ENCODE peak calls at places on chromosomes 6 and 20, in eight cellular contexts. J is HCT116, V is LNCaP clone FGC, S is foreskin keratinocyte, U is progenitor cell of endocrine pancreas, F is neural crest cell, P is bronchial epithelial cell, R is fibroblast of lung. I is an unnamed sample.

GRCh38 chr20:8787090-8787489 is 281.8 kb upstream of the PLCB4 start:
- DNase-seq in J (no peak), V (no peak), S (no peak), U (no peak), F (no peak), P (no peak), R (no peak), I (no peak)

GRCh38 chr6:166647896-166648295 is 20.8 kb upstream of the RPS6KA2 start:
- DNase-seq in J (no peak), V (no peak), S (no peak), U (no peak), F (no peak), P (no peak), R (no peak), I (no peak)

GRCh38 chr20:48295966-48296421 is 510.7 kb upstream of the SULF2 start:
- DNase-seq in J (no peak), V (no peak), S (no peak), U (no peak), F (no peak), P (no peak), R (peak), I (no peak)

GRCh38 chr20:4728121-4728520 is 6.4 kb downstream of the PRND start:
- DNase-seq in J (no peak), V (no peak), S (peak), U (no peak), F (no peak), P (peak), R (peak), I (no peak)

GRCh38 chr6:124956018-124956417 is 6.2 kb upstream of the RNF217 start:
- DNase-seq in J (no peak), V (no peak), S (peak), U (no peak), F (no peak), P (peak), R (no peak), I (no peak)

GRCh38 chr6:56582246-56582645 is 60.4 kb downstream of the DST start:
- DNase-seq in J (no peak), V (no peak), S (no peak), U (no peak), F (no peak), P (no peak), R (no peak), I (no peak)

GRCh38 chr6:136846046-136846445 is 23.7 kb downstream of the PEX7 start:
- DNase-seq in J (peak), V (peak), S (peak), U (no peak), F (peak), P (peak), R (peak), I (peak)

GRCh38 chr6:42200035-42200434 is 5.3 kb upstream of the GUCA1B start:
- DNase-seq in J (no peak), V (peak), S (peak), U (no peak), F (no peak), P (peak), R (peak), I (no peak)

GRCh38 chr6:159044899-159045727 is at the start of gene TAGAP:
- DNase-seq in J (no peak), V (no peak), S (no peak), U (no peak), F (no peak), P (no peak), R (no peak), I (peak)

GRCh38 chr6:16595514-16595913 is 165.7 kb downstream of the ATXN1 start:
- DNase-seq in J (no peak), V (no peak), S (no peak), U (no peak), F (no peak), P (no peak), R (no peak), I (no peak)

GRCh38 chr6:36121752-36122494 is 8.4 kb upstream of the MAPK13 start:
- DNase-seq in J (no peak), V (no peak), S (no peak), U (no peak), F (no peak), P (no peak), R (no peak), I (no peak)

GRCh38 chr20:21323640-21324039 is 20.5 kb downstream of the XRN2 start:
- DNase-seq in J (peak), V (peak), S (peak), U (no peak), F (no peak), P (peak), R (peak), I (no peak)

GRCh38 chr6:129766959-129767728 is 57.2 kb upstream of the ARHGAP18 start:
- DNase-seq in J (no peak), V (no peak), S (peak), U (peak), F (peak), P (peak), R (peak), I (peak)

GRCh38 chr6:10259676-10260075 is 155.2 kb downstream of the TFAP2A start:
- DNase-seq in J (no peak), V (no peak), S (no peak), U (no peak), F (no peak), P (no peak), R (peak), I (no peak)

GRCh38 chr20:35006531-35006971 is 50.9 kb downstream of the MYH7B start:
- DNase-seq in J (no peak), V (no peak), S (no peak), U (no peak), F (no peak), P (no peak), R (no peak), I (no peak)

GRCh38 chr6:133248241-133249001 is 7.3 kb downstream of the EYA4 start:
- DNase-seq in J (no peak), V (no peak), S (peak), U (no peak), F (no peak), P (peak), R (peak), I (no peak)

GRCh38 chr6:53410508-53411258 is 61.9 kb upstream of the ELOVL5 start:
- DNase-seq in J (peak), V (no peak), S (peak), U (no peak), F (no peak), P (peak), R (peak), I (peak)

GRCh38 chr6:90157441-90157840 is 139.2 kb downstream of the BACH2 start:
- DNase-seq in J (no peak), V (no peak), S (no peak), U (no peak), F (no peak), P (no peak), R (no peak), I (no peak)

GRCh38 chr6:131058236-131058635 is 4.8 kb downstream of the EPB41L2 start:
- DNase-seq in J (no peak), V (no peak), S (no peak), U (no peak), F (no peak), P (no peak), R (peak), I (no peak)

GRCh38 chr6:26403888-26404287 is 1.8 kb downstream of the BTN3A1 start:
- DNase-seq in J (no peak), V (no peak), S (no peak), U (no peak), F (no peak), P (no peak), R (no peak), I (no peak)

GRCh38 chr6:6469074-6469473 is 119.4 kb upstream of the LY86 start:
- DNase-seq in J (no peak), V (no peak), S (peak), U (no peak), F (no peak), P (peak), R (no peak), I (no peak)

GRCh38 chr20:36214684-36215256 is 21.5 kb upstream of the AAR2 start:
- DNase-seq in J (no peak), V (no peak), S (no peak), U (no peak), F (no peak), P (peak), R (peak), I (peak)
- TF ChIP-seq CTCF in J (peak), V (peak), S (peak), U (peak), F (peak), P (peak), R (peak), I (peak)

GRCh38 chr20:53711333-53712211 is 117.9 kb upstream of the ZNF217 start:
- DNase-seq in J (no peak), V (no peak), S (no peak), U (no peak), F (no peak), P (no peak), R (no peak), I (no peak)

GRCh38 chr20:53712212-53712977 is 118.8 kb upstream of the ZNF217 start:
- DNase-seq in J (no peak), V (no peak), S (no peak), U (no peak), F (no peak), P (no peak), R (no peak), I (no peak)

GRCh38 chr20:53716385-53716784 is 122.7 kb upstream of the ZNF217 start:
- DNase-seq in J (no peak), V (no peak), S (no peak), U (no peak), F (no peak), P (no peak), R (no peak), I (no peak)

GRCh38 chr20:53714524-53714923 is 120.9 kb upstream of the ZNF217 start:
- DNase-seq in J (no peak), V (no peak), S (no peak), U (no peak), F (no peak), P (no peak), R (no peak), I (no peak)

GRCh38 chr20:53713328-53714056 is 119.9 kb upstream of the ZNF217 start:
- DNase-seq in J (no peak), V (no peak), S (no peak), U (no peak), F (no peak), P (no peak), R (no peak), I (no peak)
- TF ChIP-seq CTCF in J (no peak), V (no peak), S (no peak), U (no peak), F (no peak), P (no peak), R (no peak), I (no peak)

GRCh38 chr6:155687645-155688044 is 232.0 kb upstream of the NOX3 start:
- DNase-seq in J (no peak), V (no peak), S (no peak), U (no peak), F (no peak), P (no peak), R (no peak), I (no peak)

GRCh38 chr6:155693573-155694428 is 238.2 kb upstream of the NOX3 start:
- DNase-seq in J (no peak), V (peak), S (no peak), U (no peak), F (no peak), P (no peak), R (no peak), I (no peak)

GRCh38 chr6:155695495-155695894 is 239.9 kb upstream of the NOX3 start:
- DNase-seq in J (no peak), V (no peak), S (no peak), U (no peak), F (no peak), P (no peak), R (no peak), I (no peak)

GRCh38 chr6:155694429-155694795 is 238.8 kb upstream of the NOX3 start:
- DNase-seq in J (no peak), V (no peak), S (no peak), U (no peak), F (no peak), P (no peak), R (peak), I (no peak)

GRCh38 chr6:155690820-155691219 is 235.2 kb upstream of the NOX3 start:
- DNase-seq in J (no peak), V (no peak), S (no peak), U (no peak), F (no peak), P (no peak), R (no peak), I (no peak)
- TF ChIP-seq CTCF in J (no peak), V (no peak), S (no peak), U (no peak), F (no peak), P (no peak), R (no peak), I (no peak)

GRCh38 chr6:28771401-28772267 is 152.2 kb downstream of the TRIM27 start:
- DNase-seq in J (no peak), V (no peak), S (no peak), U (no peak), F (no peak), P (peak), R (no peak), I (no peak)

GRCh38 chr6:28767691-28768090 is 156.1 kb downstream of the TRIM27 start:
- DNase-seq in J (no peak), V (no peak), S (no peak), U (no peak), F (no peak), P (no peak), R (no peak), I (no peak)

GRCh38 chr6:28768187-28768913 is 155.4 kb downstream of the TRIM27 start:
- DNase-seq in J (no peak), V (no peak), S (no peak), U (no peak), F (no peak), P (no peak), R (no peak), I (no peak)

GRCh38 chr6:28770732-28771131 is 153.1 kb downstream of the TRIM27 start:
- DNase-seq in J (no peak), V (no peak), S (no peak), U (no peak), F (no peak), P (no peak), R (no peak), I (no peak)

GRCh38 chr6:28769626-28770402 is 154.0 kb downstream of the TRIM27 start:
- DNase-seq in J (no peak), V (no peak), S (peak), U (no peak), F (no peak), P (peak), R (peak), I (no peak)
- TF ChIP-seq CTCF in J (peak), V (peak), S (peak), U (peak), F (no peak), P (peak), R (no peak), I (no peak)

GRCh38 chr6:46352541-46353267 is 138.5 kb downstream of the RCAN2 start:
- DNase-seq in J (no peak), V (peak), S (no peak), U (no peak), F (no peak), P (no peak), R (no peak), I (no peak)
- TF ChIP-seq CTCF in J (no peak), V (no peak), S (no peak), U (no peak), F (no peak), P (no peak), R (no peak), I (no peak)

GRCh38 chr6:38773338-38773737 is 58.2 kb downstream of the DNAH8 start:
- DNase-seq in J (peak), V (no peak), S (peak), U (no peak), F (no peak), P (peak), R (no peak), I (peak)
- TF ChIP-seq CTCF in J (peak), V (peak), S (peak), U (peak), F (peak), P (peak), R (peak), I (peak)

GRCh38 chr20:17014217-17014616 is 212.6 kb upstream of the PCSK2 start:
- DNase-seq in J (no peak), V (no peak), S (no peak), U (no peak), F (no peak), P (no peak), R (no peak), I (no peak)
- TF ChIP-seq CTCF in J (no peak), V (no peak), S (no peak), U (no peak), F (no peak), P (no peak), R (no peak), I (no peak)

GRCh38 chr6:157139054-157139708 is 184.1 kb downstream of the TMEM242 start:
- DNase-seq in J (no peak), V (no peak), S (no peak), U (no peak), F (no peak), P (no peak), R (no peak), I (no peak)
- TF ChIP-seq CTCF in J (peak), V (peak), S (peak), U (peak), F (peak), P (no peak), R (no peak), I (no peak)

GRCh38 chr20:62396367-62397239 is 9.7 kb downstream of the RPS21 start:
- DNase-seq in J (no peak), V (no peak), S (no peak), U (no peak), F (no peak), P (no peak), R (no peak), I (no peak)
- TF ChIP-seq CTCF in J (no peak), V (no peak), S (no peak), U (no peak), F (no peak), P (no peak), R (no peak), I (no peak)

I was measured in GM20000.